ENCODE peak calls at places on chromosomes 13 and 19, in five cellular contexts. C is uterus, Z is lower leg skin, T is fibroblast of lung, L is OCI-LY7. K is an unnamed sample.

GRCh38 chr19:44576843-44577565 is 36.4 kb upstream of the IGSF23 start:
- DNase-seq in C (no peak), T (peak; percentile 40), Z (peak; percentile 76), L (peak; percentile 41), K (no peak)

GRCh38 chr13:112067121-112067741 is at the start of gene SOX1:
- DNase-seq in Z (no peak), C (no peak), L (no peak), T (no peak), K (no peak)

GRCh38 chr13:95403349-95404140 is 102.3 kb upstream of the ABCC4 start:
- DNase-seq in C (no peak), Z (no peak), T (no peak), L (no peak), K (no peak)

GRCh38 chr19:29855087-29855486 is 43.3 kb downstream of the CCNE1 start:
- DNase-seq in C (no peak), T (no peak), L (no peak), Z (no peak), K (no peak)

GRCh38 chr13:112953591-112954487 is 15.2 kb upstream of the MCF2L start:
- DNase-seq in T (no peak), C (no peak), Z (peak; percentile 82), L (no peak), K (no peak)

GRCh38 chr19:35843676-35844481 is 8.4 kb downstream of the NPHS1 start:
- DNase-seq in L (no peak), C (no peak), T (no peak), Z (no peak), K (no peak)

GRCh38 chr13:102814793-102815192 is 15.9 kb downstream of the BIVM start:
- DNase-seq in T (no peak), Z (no peak), C (no peak), L (no peak), K (no peak)

GRCh38 chr13:35814573-35814972 is 316.6 kb downstream of the DCLK1 start:
- DNase-seq in Z (no peak), T (no peak), C (no peak), L (no peak), K (no peak)

GRCh38 chr13:65585346-65585745 is 1644.8 kb downstream of the PCDH9 start:
- DNase-seq in C (no peak), L (no peak), T (no peak), Z (no peak), K (no peak)

GRCh38 chr13:19927117-19927734 is 31.3 kb upstream of the ZMYM2 start:
- DNase-seq in C (no peak), L (peak; percentile 57), Z (no peak), T (peak; percentile 55), K (no peak)

GRCh38 chr19:42515241-42515832 is 12.9 kb downstream of the CEACAM1 start:
- DNase-seq in T (no peak), Z (no peak), C (no peak), L (no peak), K (no peak)

GRCh38 chr13:28657784-28658538 is 969 bp upstream of the POMP start:
- DNase-seq in T (peak; percentile 42), L (peak; percentile 17), C (no peak), Z (no peak), K (no peak)

GRCh38 chr13:77325371-77325941 is 1.4 kb downstream of the MYCBP2 start:
- DNase-seq in L (peak; percentile 47), Z (no peak), C (no peak), T (peak; percentile 28), K (no peak)

GRCh38 chr19:33641956-33642498 is 20.3 kb downstream of the CHST8 start:
- DNase-seq in T (no peak), C (no peak), L (no peak), Z (peak; percentile 59), K (no peak)

GRCh38 chr13:90702050-90702449 is 645.4 kb upstream of the MIR17HG start:
- DNase-seq in C (no peak), L (no peak), T (no peak), Z (no peak), K (no peak)

GRCh38 chr13:94210826-94211225 is 268.7 kb downstream of the DCT start:
- DNase-seq in C (no peak), L (no peak), T (no peak), Z (no peak), K (no peak)

GRCh38 chr19:28234637-28235036 is 978.3 kb downstream of the UQCRFS1 start:
- DNase-seq in L (no peak), Z (no peak), C (no peak), T (no peak), K (no peak)

GRCh38 chr13:46053162-46054012 is 841 bp upstream of the ZC3H13 start:
- DNase-seq in C (no peak), Z (no peak), T (no peak), L (no peak), K (no peak)

GRCh38 chr19:6947745-6948144 is 60.4 kb downstream of the ADGRE1 start:
- DNase-seq in C (no peak), L (no peak), T (peak; percentile 2), Z (no peak), K (peak; percentile 46)

GRCh38 chr13:28464861-28465260 is 30.1 kb downstream of the FLT1 start:
- DNase-seq in C (no peak), L (no peak), T (no peak), Z (no peak), K (no peak)

GRCh38 chr13:94988654-94989053 is 276.3 kb upstream of the SOX21 start:
- DNase-seq in C (no peak), L (no peak), T (no peak), Z (no peak), K (no peak)

GRCh38 chr19:574658-575526 is 2.5 kb downstream of the BSG start:
- DNase-seq in T (peak; percentile 58), L (peak; percentile 39), C (no peak), Z (no peak), K (no peak)

GRCh38 chr19:23932878-23933277 is 18.2 kb downstream of the ZNF726 start:
- DNase-seq in C (no peak), L (no peak), T (no peak), Z (no peak), K (no peak)
- H3K4me3 ChIP-seq in C (no peak overlapping the region), L (no peak overlapping the region), T (no peak overlapping the region), Z (no peak overlapping the region), K (no peak overlapping the region)

DNA sequence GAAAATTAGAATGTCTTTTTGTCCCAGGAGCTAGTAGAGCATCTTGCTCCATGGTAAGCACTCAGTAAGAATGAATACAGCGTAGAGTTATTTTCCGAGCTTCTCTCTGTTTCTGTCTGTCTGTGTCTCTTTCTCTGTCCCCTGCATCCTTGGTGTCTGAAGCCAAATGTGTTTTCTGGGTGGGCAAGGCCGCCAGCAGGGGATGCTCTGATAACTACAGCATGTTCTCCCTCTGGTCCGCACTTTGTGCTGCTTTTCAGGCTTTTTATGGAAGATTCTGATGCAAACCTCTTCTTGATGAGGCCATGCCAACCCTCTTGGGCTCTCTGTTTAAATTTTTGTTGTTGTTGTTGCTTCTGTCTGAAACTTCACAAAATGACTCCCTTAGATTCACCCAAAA is 142.8 kb upstream of the UBL3 start:
- DNase-seq in Z (no peak), T (no peak), C (no peak), L (no peak), K (no peak)
- TF ChIP-seq CTCF in Z (no peak), T (no peak), C (no peak), L (peak; percentile 11), K (peak; percentile 17)

GRCh38 chr19:10091370-10091687 is 5.2 kb downstream of the SHFL start:
- DNase-seq in C (no peak), Z (no peak), T (no peak), L (no peak), K (no peak)

GRCh38 chr19:10089801-10090375 is 3.8 kb downstream of the SHFL start:
- DNase-seq in T (no peak), L (no peak), Z (no peak), C (no peak), K (no peak)

GRCh38 chr19:10093295-10094186 is 7.4 kb downstream of the SHFL start:
- DNase-seq in C (no peak), T (no peak), Z (no peak), L (no peak), K (no peak)

GRCh38 chr19:10092648-10093294 is 6.7 kb downstream of the SHFL start:
- DNase-seq in L (no peak), Z (no peak), C (no peak), T (no peak), K (no peak)

DNA sequence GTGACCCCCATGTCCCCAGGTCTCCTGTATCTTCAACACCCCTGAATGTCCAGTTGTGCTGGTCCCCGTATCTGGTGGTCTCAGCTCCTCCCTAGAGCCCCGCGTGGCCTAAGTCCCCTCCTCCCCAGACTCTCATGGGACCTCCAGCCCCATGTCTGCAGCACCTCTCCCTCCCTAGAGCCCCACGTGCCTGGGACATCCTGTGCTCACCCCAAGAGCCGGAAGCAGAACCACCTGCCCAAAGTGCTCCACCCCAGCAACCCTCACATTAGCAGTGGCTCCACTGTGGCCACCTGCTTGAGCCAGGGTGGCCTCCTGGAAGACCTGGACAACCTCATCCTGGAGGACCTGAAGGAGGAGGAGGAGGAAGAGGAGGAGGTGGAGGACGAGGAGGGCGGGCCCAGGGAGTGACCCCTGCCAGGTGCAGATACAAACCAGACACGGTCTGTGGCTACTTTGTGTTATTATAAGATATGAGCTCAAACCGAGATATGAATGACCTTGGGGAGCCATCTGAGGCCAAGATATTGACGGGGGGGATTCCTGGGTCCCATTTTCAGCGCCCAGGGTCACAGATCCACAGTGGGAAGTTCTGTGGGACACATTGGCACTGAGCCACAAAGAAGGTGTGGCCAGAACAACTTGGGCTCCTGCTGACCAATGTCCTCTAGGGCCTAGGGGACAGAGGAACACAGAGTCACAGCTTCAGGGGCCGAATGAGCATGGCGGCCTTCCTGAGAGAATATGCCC is 6.0 kb downstream of the SHFL start:
- DNase-seq in T (no peak), Z (no peak), L (peak; percentile 84), C (no peak), K (no peak)
- H3K4me3 ChIP-seq in T (no peak overlapping the region), Z (no peak overlapping the region), L (peak overlapping the region; percentile 9), C (no peak overlapping the region), K (no peak overlapping the region)

DNA sequence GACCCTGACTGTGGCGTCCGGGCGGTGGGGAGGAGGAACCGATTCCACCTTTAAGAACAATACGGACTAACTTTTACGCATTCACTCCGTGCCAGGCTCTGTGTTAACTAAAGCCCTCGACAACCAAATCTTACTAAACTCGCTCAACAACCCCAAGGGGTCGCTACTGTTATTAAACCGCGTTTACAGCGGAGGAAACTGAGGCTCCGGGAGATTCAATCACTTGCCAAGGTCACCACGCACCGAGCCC is 1.2 kb downstream of the SAMD1 start:
- DNase-seq in C (no peak), L (peak; percentile 80), T (peak; percentile 35), Z (no peak), K (no peak)
- TF ChIP-seq CTCF in C (no peak), L (peak; percentile 76), T (peak; percentile 25), Z (no peak), K (peak; percentile 12)

GRCh38 chr19:48330012-48330681 is 4.8 kb downstream of the EMP3 start:
- DNase-seq in T (no peak), C (peak; percentile 54), Z (peak; percentile 95), L (peak; percentile 96), K (no peak)
- H3K4me3 ChIP-seq in T (no peak overlapping the region), C (peak overlapping the region; percentile 35), Z (peak overlapping the region; percentile 16), L (peak overlapping the region; percentile 70), K (no peak overlapping the region)

GRCh38 chr19:45717131-45717982 is 13.3 kb downstream of the FBXO46 start:
- DNase-seq in T (peak; percentile 100), Z (peak; percentile 100), L (peak; percentile 99), C (peak; percentile 99), K (peak; percentile 97)
- TF ChIP-seq CTCF in T (no peak), Z (no peak), L (peak; percentile 55), C (peak; percentile 42), K (no peak)

GRCh38 chr13:79314652-79315051 is 91.4 kb downstream of the RBM26 start:
- DNase-seq in C (no peak), Z (no peak), L (no peak), T (no peak), K (no peak)
- H3K4me3 ChIP-seq in C (no peak overlapping the region), Z (no peak overlapping the region), L (no peak overlapping the region), T (no peak overlapping the region), K (no peak overlapping the region)

K was measured in HFF-Myc.